ENCODE peak calls at places on chromosomes 7 and 10, in ten cellular contexts. One of them, this sample, is unnamed.

GRCh38 chr10:43890124-43890523 is 241.4 kb upstream of the ZNF32 start:
- DNase-seq in NCI-H1417: no peak
- DNase-seq in NCI-H1092: no peak
- DNase-seq in AG09319: no peak
- DNase-seq in HTR-8/SVneo: no peak
- DNase-seq in NCI-H1436: no peak
- DNase-seq in EL: peak; percentile 79
- DNase-seq in activated CD8-positive, alpha-beta memory T cell treated with anti-CD3 and anti-CD28 coated beads for 24 hours: no peak
- DNase-seq in RPMI7951: peak; percentile 61
- DNase-seq in tibial artery: no peak
- DNase-seq in this sample: no peak

GRCh38 chr7:55013851-55014250 is 5.0 kb upstream of the EGFR start:
- DNase-seq in NCI-H1417: no peak
- DNase-seq in NCI-H1092: no peak
- DNase-seq in AG09319: no peak
- DNase-seq in HTR-8/SVneo: no peak
- DNase-seq in NCI-H1436: no peak
- DNase-seq in EL: no peak
- DNase-seq in activated CD8-positive, alpha-beta memory T cell treated with anti-CD3 and anti-CD28 coated beads for 24 hours: no peak
- DNase-seq in RPMI7951: no peak
- DNase-seq in tibial artery: no peak
- DNase-seq in this sample: no peak

GRCh38 chr10:119786117-119786769 is 60.4 kb downstream of the INPP5F start:
- DNase-seq in NCI-H1417: no peak
- DNase-seq in NCI-H1092: no peak
- DNase-seq in AG09319: no peak
- DNase-seq in HTR-8/SVneo: peak; percentile 35
- DNase-seq in NCI-H1436: no peak
- DNase-seq in EL: no peak
- DNase-seq in activated CD8-positive, alpha-beta memory T cell treated with anti-CD3 and anti-CD28 coated beads for 24 hours: no peak
- DNase-seq in RPMI7951: peak; percentile 61
- DNase-seq in tibial artery: no peak
- DNase-seq in this sample: no peak

GRCh38 chr10:85791846-85792532 is 574.6 kb downstream of the GRID1 start:
- DNase-seq in NCI-H1417: no peak
- DNase-seq in NCI-H1092: no peak
- DNase-seq in AG09319: no peak
- DNase-seq in HTR-8/SVneo: no peak
- DNase-seq in NCI-H1436: no peak
- DNase-seq in EL: no peak
- DNase-seq in activated CD8-positive, alpha-beta memory T cell treated with anti-CD3 and anti-CD28 coated beads for 24 hours: no peak
- DNase-seq in RPMI7951: no peak
- DNase-seq in tibial artery: no peak
- DNase-seq in this sample: no peak

GRCh38 chr10:86289577-86289868 is 77.1 kb downstream of the GRID1 start:
- DNase-seq in NCI-H1417: no peak
- DNase-seq in NCI-H1092: no peak
- DNase-seq in AG09319: no peak
- DNase-seq in HTR-8/SVneo: no peak
- DNase-seq in NCI-H1436: no peak
- DNase-seq in EL: no peak
- DNase-seq in activated CD8-positive, alpha-beta memory T cell treated with anti-CD3 and anti-CD28 coated beads for 24 hours: peak; percentile 30
- DNase-seq in RPMI7951: no peak
- DNase-seq in tibial artery: no peak
- DNase-seq in this sample: no peak

GRCh38 chr10:32253300-32253699 is 93.7 kb downstream of the EPC1 start:
- DNase-seq in NCI-H1417: no peak
- DNase-seq in NCI-H1092: no peak
- DNase-seq in AG09319: no peak
- DNase-seq in HTR-8/SVneo: no peak
- DNase-seq in NCI-H1436: no peak
- DNase-seq in EL: peak; percentile 25
- DNase-seq in activated CD8-positive, alpha-beta memory T cell treated with anti-CD3 and anti-CD28 coated beads for 24 hours: no peak
- DNase-seq in RPMI7951: peak; percentile 32
- DNase-seq in tibial artery: no peak
- DNase-seq in this sample: no peak

GRCh38 chr7:33771422-33771821 is 133.9 kb upstream of the BMPER start:
- DNase-seq in NCI-H1417: no peak
- DNase-seq in NCI-H1092: no peak
- DNase-seq in AG09319: no peak
- DNase-seq in HTR-8/SVneo: no peak
- DNase-seq in NCI-H1436: no peak
- DNase-seq in EL: no peak
- DNase-seq in activated CD8-positive, alpha-beta memory T cell treated with anti-CD3 and anti-CD28 coated beads for 24 hours: no peak
- DNase-seq in RPMI7951: no peak
- DNase-seq in tibial artery: no peak
- DNase-seq in this sample: no peak

GRCh38 chr7:138025215-138026186 is 23.6 kb upstream of the CREB3L2 start:
- DNase-seq in NCI-H1417: no peak
- DNase-seq in NCI-H1092: no peak
- DNase-seq in AG09319: no peak
- DNase-seq in HTR-8/SVneo: no peak
- DNase-seq in NCI-H1436: no peak
- DNase-seq in EL: no peak
- DNase-seq in activated CD8-positive, alpha-beta memory T cell treated with anti-CD3 and anti-CD28 coated beads for 24 hours: no peak
- DNase-seq in RPMI7951: no peak
- DNase-seq in tibial artery: no peak
- DNase-seq in this sample: no peak

GRCh38 chr7:50651227-50651989 is 86.2 kb upstream of the DDC start:
- DNase-seq in NCI-H1417: no peak
- DNase-seq in NCI-H1092: no peak
- DNase-seq in AG09319: no peak
- DNase-seq in HTR-8/SVneo: no peak
- DNase-seq in NCI-H1436: no peak
- DNase-seq in EL: no peak
- DNase-seq in activated CD8-positive, alpha-beta memory T cell treated with anti-CD3 and anti-CD28 coated beads for 24 hours: no peak
- DNase-seq in RPMI7951: no peak
- DNase-seq in tibial artery: no peak
- DNase-seq in this sample: no peak

GRCh38 chr10:30057421-30057841 is 2.0 kb downstream of the JCAD start:
- DNase-seq in NCI-H1417: no peak
- DNase-seq in NCI-H1092: no peak
- DNase-seq in AG09319: no peak
- DNase-seq in HTR-8/SVneo: no peak
- DNase-seq in NCI-H1436: no peak
- DNase-seq in EL: peak; percentile 47
- DNase-seq in activated CD8-positive, alpha-beta memory T cell treated with anti-CD3 and anti-CD28 coated beads for 24 hours: peak; percentile 28
- DNase-seq in RPMI7951: no peak
- DNase-seq in tibial artery: no peak
- DNase-seq in this sample: no peak

GRCh38 chr7:151368136-151368571 is 26.5 kb downstream of the NUB1 start:
- DNase-seq in NCI-H1417: peak; percentile 57
- DNase-seq in NCI-H1092: peak; percentile 81
- DNase-seq in AG09319: peak; percentile 16
- DNase-seq in HTR-8/SVneo: peak; percentile 73
- DNase-seq in NCI-H1436: peak; percentile 65
- DNase-seq in EL: peak; percentile 73
- DNase-seq in activated CD8-positive, alpha-beta memory T cell treated with anti-CD3 and anti-CD28 coated beads for 24 hours: peak; percentile 89
- DNase-seq in RPMI7951: peak; percentile 66
- DNase-seq in tibial artery: peak; percentile 78
- DNase-seq in this sample: no peak

GRCh38 chr7:101666751-101667150 is 37.7 kb upstream of the MYL10 start:
- DNase-seq in NCI-H1417: no peak
- DNase-seq in NCI-H1092: no peak
- DNase-seq in AG09319: no peak
- DNase-seq in HTR-8/SVneo: no peak
- DNase-seq in NCI-H1436: no peak
- DNase-seq in EL: no peak
- DNase-seq in activated CD8-positive, alpha-beta memory T cell treated with anti-CD3 and anti-CD28 coated beads for 24 hours: no peak
- DNase-seq in RPMI7951: peak; percentile 27
- DNase-seq in tibial artery: no peak
- DNase-seq in this sample: no peak

GRCh38 chr7:95608344-95609173 is 12.2 kb upstream of the PDK4 start:
- DNase-seq in NCI-H1417: peak; percentile 18
- DNase-seq in NCI-H1092: no peak
- DNase-seq in AG09319: peak; percentile 92
- DNase-seq in HTR-8/SVneo: peak; percentile 30
- DNase-seq in NCI-H1436: no peak
- DNase-seq in EL: peak; percentile 91
- DNase-seq in activated CD8-positive, alpha-beta memory T cell treated with anti-CD3 and anti-CD28 coated beads for 24 hours: no peak
- DNase-seq in RPMI7951: peak; percentile 98
- DNase-seq in tibial artery: peak; percentile 96
- DNase-seq in this sample: peak; percentile 89

GRCh38 chr7:77940647-77941046 is 142.1 kb downstream of the PHTF2 start:
- DNase-seq in NCI-H1417: peak; percentile 20
- DNase-seq in NCI-H1092: peak; percentile 8
- DNase-seq in AG09319: peak; percentile 10
- DNase-seq in HTR-8/SVneo: peak; percentile 3
- DNase-seq in NCI-H1436: no peak
- DNase-seq in EL: peak; percentile 28
- DNase-seq in activated CD8-positive, alpha-beta memory T cell treated with anti-CD3 and anti-CD28 coated beads for 24 hours: no peak
- DNase-seq in RPMI7951: peak; percentile 35
- DNase-seq in tibial artery: no peak
- DNase-seq in this sample: no peak

GRCh38 chr10:85317827-85318226 is 989.4 kb downstream of the CCSER2 start:
- DNase-seq in NCI-H1417: no peak
- DNase-seq in NCI-H1092: no peak
- DNase-seq in AG09319: no peak
- DNase-seq in HTR-8/SVneo: no peak
- DNase-seq in NCI-H1436: no peak
- DNase-seq in EL: no peak
- DNase-seq in activated CD8-positive, alpha-beta memory T cell treated with anti-CD3 and anti-CD28 coated beads for 24 hours: no peak
- DNase-seq in RPMI7951: no peak
- DNase-seq in tibial artery: no peak
- DNase-seq in this sample: no peak

GRCh38 chr10:13099144-13099665 is 758 bp upstream of the OPTN start:
- DNase-seq in NCI-H1417: peak; percentile 73
- DNase-seq in NCI-H1092: peak; percentile 24
- DNase-seq in AG09319: peak; percentile 41
- DNase-seq in HTR-8/SVneo: peak; percentile 64
- DNase-seq in NCI-H1436: peak; percentile 39
- DNase-seq in EL: peak; percentile 69
- DNase-seq in activated CD8-positive, alpha-beta memory T cell treated with anti-CD3 and anti-CD28 coated beads for 24 hours: peak; percentile 67
- DNase-seq in RPMI7951: peak; percentile 80
- DNase-seq in tibial artery: no peak
- DNase-seq in this sample: no peak

GRCh38 chr7:5469375-5470166 is 45.9 kb upstream of the TNRC18 start:
- DNase-seq in NCI-H1417: no peak
- DNase-seq in NCI-H1092: no peak
- DNase-seq in AG09319: no peak
- DNase-seq in HTR-8/SVneo: no peak
- DNase-seq in NCI-H1436: no peak
- DNase-seq in EL: no peak
- DNase-seq in activated CD8-positive, alpha-beta memory T cell treated with anti-CD3 and anti-CD28 coated beads for 24 hours: no peak
- DNase-seq in RPMI7951: no peak
- DNase-seq in tibial artery: no peak
- DNase-seq in this sample: no peak

GRCh38 chr10:33332183-33333031 is 2.1 kb downstream of the NRP1 start:
- DNase-seq in NCI-H1417: no peak
- DNase-seq in NCI-H1092: no peak
- DNase-seq in AG09319: no peak
- DNase-seq in HTR-8/SVneo: no peak
- DNase-seq in NCI-H1436: no peak
- DNase-seq in EL: peak; percentile 47
- DNase-seq in activated CD8-positive, alpha-beta memory T cell treated with anti-CD3 and anti-CD28 coated beads for 24 hours: no peak
- DNase-seq in RPMI7951: peak; percentile 44
- DNase-seq in tibial artery: no peak
- DNase-seq in this sample: no peak

GRCh38 chr7:30027065-30027456 is 559 bp upstream of the FKBP14 start:
- DNase-seq in NCI-H1417: no peak
- DNase-seq in NCI-H1092: no peak
- DNase-seq in AG09319: no peak
- DNase-seq in HTR-8/SVneo: peak; percentile 7
- DNase-seq in NCI-H1436: no peak
- DNase-seq in EL: peak; percentile 61
- DNase-seq in activated CD8-positive, alpha-beta memory T cell treated with anti-CD3 and anti-CD28 coated beads for 24 hours: no peak
- DNase-seq in RPMI7951: peak; percentile 51
- DNase-seq in tibial artery: no peak
- DNase-seq in this sample: no peak

GRCh38 chr7:129126314-129126713 is 18.2 kb upstream of the TSPAN33 start:
- DNase-seq in NCI-H1417: no peak
- DNase-seq in NCI-H1092: no peak
- DNase-seq in AG09319: no peak
- DNase-seq in HTR-8/SVneo: no peak
- DNase-seq in NCI-H1436: no peak
- DNase-seq in EL: no peak
- DNase-seq in activated CD8-positive, alpha-beta memory T cell treated with anti-CD3 and anti-CD28 coated beads for 24 hours: no peak
- DNase-seq in RPMI7951: no peak
- DNase-seq in tibial artery: no peak
- DNase-seq in this sample: no peak

GRCh38 chr7:78959471-78959870 is 494.0 kb downstream of the MAGI2 start:
- DNase-seq in NCI-H1417: no peak
- DNase-seq in NCI-H1092: no peak
- DNase-seq in AG09319: no peak
- DNase-seq in HTR-8/SVneo: no peak
- DNase-seq in NCI-H1436: no peak
- DNase-seq in EL: peak; percentile 75
- DNase-seq in activated CD8-positive, alpha-beta memory T cell treated with anti-CD3 and anti-CD28 coated beads for 24 hours: no peak
- DNase-seq in RPMI7951: no peak
- DNase-seq in tibial artery: no peak
- DNase-seq in this sample: no peak

GRCh38 chr7:118285358-118285757 is 60.9 kb downstream of the ANKRD7 start:
- DNase-seq in NCI-H1417: no peak
- DNase-seq in NCI-H1092: no peak
- DNase-seq in AG09319: no peak
- DNase-seq in HTR-8/SVneo: no peak
- DNase-seq in NCI-H1436: no peak
- DNase-seq in EL: no peak
- DNase-seq in activated CD8-positive, alpha-beta memory T cell treated with anti-CD3 and anti-CD28 coated beads for 24 hours: no peak
- DNase-seq in RPMI7951: no peak
- DNase-seq in tibial artery: no peak
- DNase-seq in this sample: no peak

GRCh38 chr7:44963526-44964290 is 15.1 kb downstream of the MYO1G start:
- DNase-seq in NCI-H1417: no peak
- DNase-seq in NCI-H1092: no peak
- DNase-seq in AG09319: no peak
- DNase-seq in HTR-8/SVneo: no peak
- DNase-seq in NCI-H1436: no peak
- DNase-seq in EL: no peak
- DNase-seq in activated CD8-positive, alpha-beta memory T cell treated with anti-CD3 and anti-CD28 coated beads for 24 hours: peak; percentile 56
- DNase-seq in RPMI7951: no peak
- DNase-seq in tibial artery: no peak
- DNase-seq in this sample: no peak

GRCh38 chr7:2081526-2082356 is 151.0 kb downstream of the MAD1L1 start:
- DNase-seq in NCI-H1417: no peak
- DNase-seq in NCI-H1092: no peak
- DNase-seq in AG09319: no peak
- DNase-seq in HTR-8/SVneo: no peak
- DNase-seq in NCI-H1436: no peak
- DNase-seq in EL: no peak
- DNase-seq in activated CD8-positive, alpha-beta memory T cell treated with anti-CD3 and anti-CD28 coated beads for 24 hours: no peak
- DNase-seq in RPMI7951: no peak
- DNase-seq in tibial artery: no peak
- DNase-seq in this sample: no peak

GRCh38 chr10:68562666-68563522 is 2.8 kb downstream of the TET1 start:
- DNase-seq in NCI-H1417: peak; percentile 39
- DNase-seq in NCI-H1092: no peak
- DNase-seq in AG09319: no peak
- DNase-seq in HTR-8/SVneo: no peak
- DNase-seq in NCI-H1436: no peak
- DNase-seq in EL: peak; percentile 66
- DNase-seq in activated CD8-positive, alpha-beta memory T cell treated with anti-CD3 and anti-CD28 coated beads for 24 hours: no peak
- DNase-seq in RPMI7951: peak; percentile 54
- DNase-seq in tibial artery: no peak
- DNase-seq in this sample: no peak

GRCh38 chr7:94222516-94222915 is 172.2 kb upstream of the COL1A2 start:
- DNase-seq in NCI-H1417: no peak
- DNase-seq in NCI-H1092: no peak
- DNase-seq in AG09319: no peak
- DNase-seq in HTR-8/SVneo: no peak
- DNase-seq in NCI-H1436: no peak
- DNase-seq in EL: no peak
- DNase-seq in activated CD8-positive, alpha-beta memory T cell treated with anti-CD3 and anti-CD28 coated beads for 24 hours: no peak
- DNase-seq in RPMI7951: no peak
- DNase-seq in tibial artery: no peak
- DNase-seq in this sample: no peak

GRCh38 chr10:89245802-89246201 is 5.8 kb downstream of the LIPA start:
- DNase-seq in NCI-H1417: no peak
- DNase-seq in NCI-H1092: no peak
- DNase-seq in AG09319: no peak
- DNase-seq in HTR-8/SVneo: no peak
- DNase-seq in NCI-H1436: no peak
- DNase-seq in EL: no peak
- DNase-seq in activated CD8-positive, alpha-beta memory T cell treated with anti-CD3 and anti-CD28 coated beads for 24 hours: no peak
- DNase-seq in RPMI7951: no peak
- DNase-seq in tibial artery: no peak
- DNase-seq in this sample: no peak

GRCh38 chr10:52923520-52923919 is 150.9 kb upstream of the MBL2 start:
- DNase-seq in NCI-H1417: no peak
- DNase-seq in NCI-H1092: no peak
- DNase-seq in AG09319: no peak
- DNase-seq in HTR-8/SVneo: no peak
- DNase-seq in NCI-H1436: no peak
- DNase-seq in EL: no peak
- DNase-seq in activated CD8-positive, alpha-beta memory T cell treated with anti-CD3 and anti-CD28 coated beads for 24 hours: no peak
- DNase-seq in RPMI7951: no peak
- DNase-seq in tibial artery: no peak
- DNase-seq in this sample: no peak